ENCODE peak calls at places on chromosome 12, in ten cellular contexts. J is left ventricle myocardium inferior; F is AG04450; K is prostate gland; A is A673; L is upper lobe of left lung; D is cardiac muscle cell; V is CD8-positive, alpha-beta memory T cell; B is NB4; W is LNCaP clone FGC. E is an unnamed sample.

GRCh38 chr12:132967736-132968135 is 11.6 kb upstream of the ZNF605 start:
- DNase-seq in J (no peak), F (no peak), K (no peak), A (no peak), L (no peak), D (no peak), V (no peak), B (no peak), W (no peak), E (no peak)

GRCh38 chr12:1540690-1541089 is 53.7 kb downstream of the FBXL14 start:
- DNase-seq in J (no peak), F (no peak), K (peak), A (no peak), L (no peak), D (no peak), V (no peak), B (no peak), W (no peak), E (no peak)

GRCh38 chr12:125734137-125734536 is 668.9 kb downstream of the AACS start:
- DNase-seq in J (no peak), F (no peak), K (no peak), A (peak), L (no peak), D (no peak), V (no peak), B (peak), W (no peak), E (no peak)

GRCh38 chr12:92927436-92928116 is 1.5 kb downstream of the EEA1 start:
- DNase-seq in J (no peak), F (no peak), K (no peak), A (peak), L (no peak), D (no peak), V (no peak), B (peak), W (no peak), E (peak)

GRCh38 chr12:64780531-64781373 is 21.5 kb upstream of the GNS start:
- DNase-seq in J (peak), F (no peak), K (peak), A (peak), L (peak), D (peak), V (no peak), B (peak), W (no peak), E (peak)

GRCh38 chr12:75816892-75817291 is 214.7 kb downstream of the PHLDA1 start:
- DNase-seq in J (no peak), F (no peak), K (no peak), A (peak), L (no peak), D (no peak), V (no peak), B (peak), W (peak), E (no peak)

GRCh38 chr12:132622437-132623071 is 4.0 kb downstream of the P2RX2 start:
- DNase-seq in J (no peak), F (peak), K (no peak), A (peak), L (no peak), D (no peak), V (no peak), B (peak), W (no peak), E (no peak)

GRCh38 chr12:125690841-125691240 is 625.6 kb downstream of the AACS start:
- DNase-seq in J (no peak), F (no peak), K (no peak), A (no peak), L (no peak), D (no peak), V (no peak), B (no peak), W (no peak), E (no peak)

GRCh38 chr12:94621662-94622359 is 28.5 kb downstream of the TMCC3 start:
- DNase-seq in J (no peak), F (no peak), K (no peak), A (no peak), L (no peak), D (no peak), V (no peak), B (no peak), W (no peak), E (peak)

GRCh38 chr12:112858776-112859175 is 48.0 kb upstream of the OAS1 start:
- DNase-seq in J (no peak), F (no peak), K (no peak), A (no peak), L (no peak), D (no peak), V (no peak), B (no peak), W (no peak), E (no peak)

GRCh38 chr12:131132118-131132892 is 178.6 kb downstream of the ADGRD1 start:
- DNase-seq in J (peak), F (no peak), K (peak), A (peak), L (peak), D (peak), V (peak), B (peak), W (no peak), E (peak)

DNA sequence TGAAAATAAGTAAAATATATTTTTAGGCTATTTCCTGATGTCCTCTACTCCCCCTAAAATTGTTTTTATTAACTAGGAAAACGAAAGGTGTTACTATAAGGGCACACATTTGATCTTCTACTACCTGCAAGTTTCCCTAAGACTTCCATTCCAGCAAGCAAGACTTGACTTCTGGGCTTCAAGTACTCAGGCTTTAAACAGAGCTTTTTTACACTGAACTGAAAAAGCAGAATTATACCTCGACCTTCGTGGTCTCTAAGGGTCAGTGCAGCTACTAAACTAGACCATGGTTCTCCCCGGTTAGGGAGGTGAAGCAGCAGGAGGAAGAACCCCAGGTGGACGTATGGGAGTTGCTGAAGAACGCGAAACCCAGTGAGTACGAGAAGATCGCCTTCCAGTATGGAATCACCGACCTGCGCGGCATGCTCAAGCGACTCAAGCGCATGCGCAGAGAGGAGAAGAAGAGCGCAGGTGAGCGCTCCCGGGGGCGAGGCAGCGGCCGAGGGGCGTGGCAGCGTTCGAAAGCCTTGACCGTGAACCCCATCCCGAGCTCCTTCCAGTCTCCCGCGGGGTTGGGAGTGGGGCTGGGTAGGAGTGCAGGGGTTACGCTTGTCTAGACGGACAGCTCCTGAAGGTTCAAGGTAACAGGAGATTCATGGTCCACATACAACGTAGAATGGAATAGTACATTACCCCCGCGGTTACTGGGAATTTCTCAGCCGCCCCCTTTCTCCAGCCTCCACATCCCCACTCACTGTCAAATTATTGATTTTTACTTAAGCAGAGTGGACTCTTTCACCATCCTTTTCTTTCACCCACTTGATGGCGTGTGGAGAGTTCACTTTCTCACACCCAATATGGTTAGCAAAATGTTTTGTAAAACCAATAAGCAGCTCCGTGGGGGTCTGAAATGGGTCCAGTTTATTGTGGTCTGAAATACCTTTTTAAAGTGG is 47.6 kb downstream of the MYBPC1 start:
- DNase-seq in J (no peak), F (no peak), K (peak), A (no peak), L (peak), D (peak), V (no peak), B (no peak), W (no peak), E (no peak)
- H3K4me3 ChIP-seq in J (peak), F (no peak), K (no peak), A (no peak), L (no peak), D (peak), V (peak), B (no peak), W (no peak), E (no peak)

DNA sequence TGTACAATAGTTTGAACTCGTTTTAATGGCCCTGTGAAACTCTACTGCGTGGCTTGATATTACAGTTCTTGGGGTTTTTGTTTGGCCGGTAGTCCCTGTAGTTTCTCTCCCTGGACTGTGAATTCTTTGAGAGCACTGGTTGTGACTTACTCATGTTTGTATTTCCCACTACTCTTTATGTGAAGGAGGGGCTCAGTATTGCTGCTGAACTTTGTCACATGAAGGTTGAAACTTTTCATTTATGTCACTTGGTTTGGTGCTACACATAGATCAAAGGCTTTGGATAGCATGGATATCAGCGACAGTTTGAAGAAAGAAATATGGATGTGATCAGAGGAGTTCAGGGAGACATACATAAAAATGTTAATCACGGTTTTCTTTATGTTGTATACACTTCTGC is 1.5 kb upstream of the POU6F1 start:
- DNase-seq in J (no peak), F (no peak), K (no peak), A (no peak), L (no peak), D (no peak), V (no peak), B (no peak), W (no peak), E (no peak)
- H3K4me3 ChIP-seq in J (no peak), F (no peak), K (no peak), A (peak), L (no peak), D (no peak), V (peak), B (peak), W (no peak), E (peak)

GRCh38 chr12:19186722-19187661 is 57.5 kb downstream of the PLEKHA5 start:
- DNase-seq in J (no peak), F (no peak), K (peak), A (peak), L (peak), D (peak), V (no peak), B (peak), W (no peak), E (peak)

GRCh38 chr12:19191563-19191962 is 62.0 kb downstream of the PLEKHA5 start:
- DNase-seq in J (no peak), F (no peak), K (no peak), A (no peak), L (no peak), D (no peak), V (no peak), B (no peak), W (no peak), E (no peak)

GRCh38 chr12:19190292-19191031 is 60.9 kb downstream of the PLEKHA5 start:
- DNase-seq in J (no peak), F (no peak), K (no peak), A (no peak), L (no peak), D (no peak), V (no peak), B (peak), W (no peak), E (no peak)

GRCh38 chr12:19191089-19191488 is 61.6 kb downstream of the PLEKHA5 start:
- DNase-seq in J (no peak), F (no peak), K (no peak), A (no peak), L (no peak), D (no peak), V (no peak), B (no peak), W (no peak), E (no peak)

GRCh38 chr12:19189522-19189921 is 60.0 kb downstream of the PLEKHA5 start:
- DNase-seq in J (no peak), F (no peak), K (no peak), A (no peak), L (no peak), D (no peak), V (no peak), B (no peak), W (no peak), E (no peak)
- H3K4me3 ChIP-seq in J (no peak), F (no peak), K (no peak), A (no peak), L (no peak), D (no peak), V (no peak), B (no peak), W (no peak), E (no peak)

GRCh38 chr12:45050331-45050750 is 558 bp downstream of the DBX2 start:
- DNase-seq in J (no peak), F (no peak), K (no peak), A (peak), L (no peak), D (peak), V (no peak), B (no peak), W (no peak), E (no peak)
- H3K4me3 ChIP-seq in J (peak), F (no peak), K (peak), A (peak), L (no peak), D (peak), V (no peak), B (no peak), W (no peak), E (no peak)

GRCh38 chr12:13980548-13981295 is 680 bp downstream of the GRIN2B start:
- DNase-seq in J (no peak), F (no peak), K (no peak), A (no peak), L (no peak), D (peak), V (no peak), B (no peak), W (no peak), E (no peak)
- H3K4me3 ChIP-seq in J (peak), F (no peak), K (no peak), A (no peak), L (no peak), D (peak), V (no peak), B (no peak), W (no peak), E (no peak)

DNA sequence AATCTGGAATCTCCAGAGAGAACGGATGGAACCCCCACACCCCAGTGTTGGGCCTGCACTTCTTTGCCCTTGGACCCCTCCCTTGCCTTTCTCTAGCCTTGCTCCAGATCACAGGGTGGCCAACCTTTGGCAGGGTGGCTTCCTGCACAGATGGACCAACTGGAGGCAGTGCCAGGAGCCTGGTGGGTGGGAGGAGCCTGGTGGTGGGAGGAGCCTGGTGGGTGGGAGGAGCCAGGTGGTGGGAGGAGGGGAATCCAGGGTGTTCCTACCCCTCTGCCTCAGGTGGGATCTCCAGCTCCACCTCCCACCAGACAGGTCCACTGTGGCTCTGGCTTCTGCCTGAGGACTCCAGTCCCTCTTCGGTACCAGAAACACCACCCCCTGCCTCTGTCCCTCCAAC is 15.0 kb upstream of the ORAI1 start:
- DNase-seq in J (no peak), F (no peak), K (no peak), A (no peak), L (no peak), D (no peak), V (peak), B (no peak), W (no peak), E (no peak)
- H3K4me3 ChIP-seq in J (no peak), F (no peak), K (no peak), A (no peak), L (no peak), D (no peak), V (no peak), B (no peak), W (no peak), E (no peak)

DNA sequence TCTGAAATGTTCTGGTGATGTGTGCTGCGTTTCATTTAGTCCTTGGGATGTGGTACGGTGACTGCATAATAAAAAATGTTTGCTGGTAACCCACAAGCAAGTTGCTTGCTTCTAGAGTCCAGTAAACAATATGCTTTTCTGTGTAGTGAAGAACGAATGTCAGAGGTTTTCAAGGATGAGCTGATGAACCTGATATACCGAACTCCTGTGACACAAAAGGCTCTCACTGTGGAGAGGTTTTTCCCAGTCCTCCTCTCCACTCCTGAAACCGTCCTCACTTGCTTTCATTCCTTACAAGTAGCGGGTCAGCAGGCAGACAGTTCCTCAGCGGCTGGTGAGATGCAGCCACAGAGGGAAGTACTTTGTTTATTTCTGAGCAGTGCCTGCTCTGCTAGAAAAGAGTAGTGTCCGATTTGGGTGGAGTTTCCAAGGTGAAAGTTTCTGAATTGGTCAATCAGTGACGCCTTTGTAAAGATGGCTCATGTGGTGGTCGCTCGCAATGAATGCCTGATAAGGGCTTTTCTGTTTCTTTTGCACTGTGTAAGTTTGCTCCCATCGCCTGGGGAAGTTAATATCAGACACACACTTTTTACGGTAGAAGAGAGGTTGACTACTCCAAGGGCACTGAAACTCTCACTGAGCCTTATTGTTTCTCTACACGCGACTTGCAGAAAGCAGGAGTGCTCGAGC is 3.0 kb downstream of the ETV6 start:
- DNase-seq in J (no peak), F (no peak), K (peak), A (no peak), L (peak), D (no peak), V (no peak), B (peak), W (no peak), E (peak)
- H3K4me3 ChIP-seq in J (peak), F (peak), K (peak), A (peak), L (peak), D (peak), V (peak), B (peak), W (no peak), E (peak)

GRCh38 chr12:48813464-48814312 is 4.6 kb upstream of the CACNB3 start:
- DNase-seq in J (no peak), F (no peak), K (no peak), A (no peak), L (no peak), D (no peak), V (no peak), B (no peak), W (no peak), E (no peak)

GRCh38 chr12:48814313-48815280 is 3.7 kb upstream of the CACNB3 start:
- DNase-seq in J (peak), F (no peak), K (peak), A (peak), L (peak), D (peak), V (peak), B (peak), W (peak), E (peak)

GRCh38 chr12:48810817-48811453 is 7.4 kb upstream of the CACNB3 start:
- DNase-seq in J (no peak), F (peak), K (no peak), A (no peak), L (no peak), D (no peak), V (no peak), B (no peak), W (no peak), E (no peak)

GRCh38 chr12:48811454-48812090 is 6.7 kb upstream of the CACNB3 start:
- DNase-seq in J (no peak), F (no peak), K (no peak), A (no peak), L (no peak), D (no peak), V (no peak), B (no peak), W (no peak), E (no peak)

GRCh38 chr12:48812389-48812788 is 5.9 kb upstream of the CACNB3 start:
- DNase-seq in J (no peak), F (no peak), K (no peak), A (no peak), L (no peak), D (no peak), V (no peak), B (no peak), W (no peak), E (no peak)
- H3K4me3 ChIP-seq in J (no peak), F (no peak), K (no peak), A (no peak), L (no peak), D (no peak), V (no peak), B (no peak), W (no peak), E (no peak)

E was measured in GM12865.